ENCODE peak calls at places on chromosomes 1 and 21, in four cellular contexts. M is OCI-LY7, J is breast epithelium, E is tibial artery. G is an unnamed sample.

GRCh38 chr1:22111115-22111514 is 31.8 kb downstream of the WNT4 start:
- DNase-seq in M (no peak), J (no peak), E (no peak), G (no peak)

GRCh38 chr1:3355894-3356826 is 98.3 kb upstream of the ARHGEF16 start:
- DNase-seq in M (no peak), J (no peak), E (no peak), G (no peak)

GRCh38 chr1:61227857-61228557 is 145.6 kb downstream of the NFIA start:
- DNase-seq in M (no peak), J (no peak), E (no peak), G (no peak)

GRCh38 chr21:41111681-41112080 is 56.3 kb upstream of the BACE2 start:
- DNase-seq in M (no peak), J (no peak), E (no peak), G (no peak)

GRCh38 chr1:6969106-6969505 is 183.9 kb downstream of the CAMTA1 start:
- DNase-seq in M (no peak), J (peak; percentile 27), E (no peak), G (no peak)

GRCh38 chr1:114620419-114620818 is 39.0 kb upstream of the BCAS2 start:
- DNase-seq in M (no peak), J (no peak), E (no peak), G (no peak)

GRCh38 chr1:145885738-145886287 is at the start of gene ANKRD35:
- DNase-seq in M (peak; percentile 81), J (peak; percentile 87), E (peak; percentile 93), G (peak; percentile 87)

GRCh38 chr1:78831731-78832360 is 174.7 kb downstream of the ADGRL4 start:
- DNase-seq in M (no peak), J (no peak), E (no peak), G (no peak)

GRCh38 chr21:46326110-46326703 is 2.3 kb downstream of the PCNT start:
- DNase-seq in M (no peak), J (no peak), E (no peak), G (no peak)

GRCh38 chr1:36083635-36084501 is at the start of gene TEKT2:
- DNase-seq in M (no peak), J (no peak), E (no peak), G (no peak)

GRCh38 chr1:77322061-77322900 is 40.5 kb downstream of the AK5 start:
- DNase-seq in M (no peak), J (no peak), E (no peak), G (no peak)

GRCh38 chr1:109881906-109882287 is 28.8 kb upstream of the CSF1 start:
- DNase-seq in M (no peak), J (no peak), E (peak; percentile 54), G (no peak)

GRCh38 chr1:64135501-64136245 is 67.8 kb upstream of the UBE2U start:
- DNase-seq in M (no peak), J (no peak), E (no peak), G (no peak)

GRCh38 chr1:76247261-76247852 is 172.8 kb downstream of the ST6GALNAC3 start:
- DNase-seq in M (no peak), J (no peak), E (no peak), G (no peak)

GRCh38 chr1:36882536-36883285 is 151.6 kb downstream of the GRIK3 start:
- DNase-seq in M (no peak), J (no peak), E (peak; percentile 35), G (no peak)

GRCh38 chr1:210342986-210343780 is 14.5 kb downstream of the HHAT start:
- DNase-seq in M (peak; percentile 69), J (no peak), E (no peak), G (no peak)

GRCh38 chr1:201020647-201021332 is 2.7 kb downstream of the KIF21B start:
- DNase-seq in M (peak; percentile 55), J (no peak), E (no peak), G (peak; percentile 38)

GRCh38 chr1:35530946-35531345 is 26.3 kb downstream of the KIAA0319L start:
- DNase-seq in M (no peak), J (no peak), E (no peak), G (no peak)

GRCh38 chr1:173016409-173016808 is 34.3 kb downstream of the TNFSF18 start:
- DNase-seq in M (no peak), J (no peak), E (no peak), G (no peak)

GRCh38 chr1:178086294-178087255 is 7.3 kb upstream of the RASAL2 start:
- DNase-seq in M (no peak), J (no peak), E (no peak), G (no peak)

GRCh38 chr1:160681067-160681890 is 30.3 kb downstream of the CD48 start:
- DNase-seq in M (peak; percentile 89), J (no peak), E (peak; percentile 76), G (peak; percentile 83)

GRCh38 chr1:48495911-48496310 is 23.9 kb upstream of the SPATA6 start:
- DNase-seq in M (no peak), J (no peak), E (no peak), G (no peak)

GRCh38 chr1:92184632-92185031 is 33.1 kb upstream of the C1orf146 start:
- DNase-seq in M (no peak), J (no peak), E (no peak), G (no peak)

GRCh38 chr1:185474440-185475149 is 157.6 kb upstream of the IVNS1ABP start:
- DNase-seq in M (no peak), J (no peak), E (no peak), G (no peak)

GRCh38 chr1:174969977-174970376 is 29.8 kb upstream of the CACYBP start:
- DNase-seq in M (no peak), J (no peak), E (no peak), G (no peak)

GRCh38 chr1:153534226-153534932 is 1.4 kb downstream of the S100A6 start:
- DNase-seq in M (no peak), J (no peak), E (peak; percentile 70), G (no peak)
- H3K4me3 ChIP-seq in M (no peak overlapping the region), J (peak overlapping the region; percentile 91), E (peak overlapping the region; percentile 72), G (peak overlapping the region; percentile 95)

DNA sequence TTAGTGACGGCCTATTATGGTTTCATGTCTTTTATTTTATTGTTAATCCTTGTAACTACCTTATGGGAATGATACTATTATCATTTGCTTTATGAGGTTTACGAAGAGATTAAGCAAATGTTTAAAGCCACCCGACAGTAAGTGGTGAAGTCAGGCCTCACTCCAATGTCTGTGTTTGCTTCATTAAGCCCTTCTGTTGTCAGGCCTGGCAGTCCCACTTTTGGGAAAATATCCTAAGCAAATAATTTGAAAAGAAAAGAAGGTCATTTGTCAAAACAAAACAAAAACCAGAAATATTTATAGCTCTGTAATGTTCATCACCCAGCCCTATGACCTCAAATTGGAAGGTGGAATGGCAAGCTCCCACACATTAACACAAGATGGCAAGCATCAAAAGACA is 40.7 kb upstream of the USP24 start:
- DNase-seq in M (no peak), J (no peak), E (no peak), G (no peak)
- H3K4me1 ChIP-seq in M (peaks cover 43% of the 10 kb centered on the region), J (no peaks in the 10 kb centered on the region), E (no peaks in the 10 kb centered on the region), G (peaks cover 10% of the 10 kb centered on the region)

GRCh38 chr1:46718340-46718726 is 581 bp downstream of the EFCAB14 start:
- DNase-seq in M (no peak), J (no peak), E (no peak), G (no peak)
- H3K27ac ChIP-seq in M (peak overlapping the region; percentile 12), J (peak overlapping the region; percentile 75), E (peak overlapping the region; percentile 86), G (peak overlapping the region; percentile 91)

DNA sequence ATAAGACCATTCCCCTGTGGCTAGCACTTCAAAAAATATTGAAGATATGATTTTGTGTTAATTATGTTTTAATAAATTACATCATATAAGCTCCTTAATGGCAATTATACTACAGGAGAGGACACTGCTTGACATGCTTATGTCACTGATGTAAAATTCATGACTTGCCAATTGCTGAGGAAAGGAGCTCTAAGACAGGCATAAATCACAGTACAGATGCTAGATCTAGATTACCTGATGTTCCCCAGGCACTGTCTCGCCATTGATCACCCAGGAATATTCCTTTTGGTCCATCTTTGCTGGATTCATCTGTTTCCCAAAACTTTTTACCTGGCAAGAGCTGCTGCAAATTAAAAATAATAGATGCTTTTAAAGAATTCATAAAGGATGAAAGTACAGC is 58.8 kb downstream of the PUM1 start:
- DNase-seq in M (no peak), J (no peak), E (no peak), G (no peak)
- H3K4me3 ChIP-seq in M (no peak overlapping the region), J (no peak overlapping the region), E (no peak overlapping the region), G (no peak overlapping the region)

GRCh38 chr1:27605796-27606707 is 2.1 kb upstream of the AHDC1 start:
- DNase-seq in M (peak; percentile 79), J (no peak), E (no peak), G (peak; percentile 63)
- H3K4me1 ChIP-seq in M (peaks cover 76% of the 10 kb centered on the region), J (no peaks in the 10 kb centered on the region), E (peaks cover 10% of the 10 kb centered on the region), G (peaks cover 30% of the 10 kb centered on the region)

GRCh38 chr21:33924079-33924765 is 8.6 kb upstream of the ATP5PO start:
- DNase-seq in M (peak; percentile 91), J (peak; percentile 91), E (peak; percentile 89), G (peak; percentile 83)
- H3K27ac ChIP-seq in M (no peak overlapping the region), J (peak overlapping the region; percentile 15), E (peak overlapping the region; percentile 30), G (no peak overlapping the region)

GRCh38 chr1:154938604-154939399 is 2.3 kb upstream of the PMVK start:
- DNase-seq in M (peak; percentile 41), J (no peak), E (no peak), G (no peak)

GRCh38 chr1:154936416-154937050 is at the start of gene PMVK:
- DNase-seq in M (peak; percentile 97), J (peak; percentile 95), E (peak; percentile 97), G (peak; percentile 97)

GRCh38 chr1:154937988-154938386 is 1.5 kb upstream of the PMVK start:
- DNase-seq in M (no peak), J (no peak), E (no peak), G (no peak)

GRCh38 chr1:154935749-154936415 is 637 bp downstream of the PMVK start:
- DNase-seq in M (no peak), J (no peak), E (no peak), G (no peak)

DNA sequence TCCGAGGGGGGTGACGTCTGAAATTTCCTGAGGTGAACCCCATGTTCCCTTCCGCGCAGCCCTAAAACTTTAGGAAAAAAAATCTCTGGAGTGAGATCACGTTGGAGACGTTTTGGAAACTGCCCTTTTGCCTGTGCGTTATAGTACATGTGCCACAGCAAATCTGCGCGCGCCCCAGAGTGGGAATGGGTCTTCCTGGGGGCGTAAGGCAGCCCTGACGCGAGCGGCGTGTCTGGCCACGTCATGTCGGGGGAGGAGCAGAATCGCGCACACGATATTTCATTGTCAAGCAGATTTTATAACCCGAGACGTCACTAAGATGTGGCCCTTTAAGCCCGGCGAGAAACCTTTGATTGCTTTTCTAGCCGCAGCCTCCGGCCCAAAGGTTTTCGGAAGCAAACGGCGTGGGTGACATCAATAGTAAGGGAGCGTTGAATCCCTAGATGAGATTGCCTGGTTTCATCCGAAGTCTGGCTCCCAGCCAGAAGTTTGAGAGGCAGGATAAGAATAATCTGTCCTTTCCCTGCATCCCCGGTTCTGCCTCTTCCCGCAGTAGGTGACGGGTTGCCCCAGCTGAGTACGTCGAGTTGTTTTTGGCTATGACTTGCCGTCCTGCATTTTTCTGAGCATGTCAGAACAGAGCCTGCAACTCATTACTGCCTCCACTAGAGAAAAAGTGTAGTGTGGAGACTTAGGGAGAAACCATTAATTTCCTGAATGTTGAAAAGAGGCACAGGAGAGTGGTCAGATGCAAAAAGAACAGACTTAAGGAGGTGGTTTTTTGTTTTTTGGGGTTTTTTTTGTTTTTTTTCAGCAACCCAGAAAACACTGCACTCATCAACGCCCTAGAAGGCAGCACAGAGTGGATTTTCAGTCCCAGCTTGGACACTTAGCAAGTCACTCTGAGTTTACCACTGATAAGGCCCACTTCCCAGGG is 800 bp upstream of the PMVK start:
- DNase-seq in M (peak; percentile 91), J (peak; percentile 90), E (peak; percentile 94), G (peak; percentile 86)
- H3K4me3 ChIP-seq in M (peak overlapping the region; percentile 74), J (peak overlapping the region; percentile 67), E (peak overlapping the region; percentile 62), G (peak overlapping the region; percentile 68)

GRCh38 chr1:119633575-119634325 is 14.3 kb downstream of the ZNF697 start:
- DNase-seq in M (no peak), J (no peak), E (no peak), G (no peak)
- H3K4me1 ChIP-seq in M (no peaks in the 10 kb centered on the region), J (peaks cover 9% of the 10 kb centered on the region), E (peaks cover 20% of the 10 kb centered on the region), G (no peaks in the 10 kb centered on the region)